ENCODE peak calls at places on chromosomes 13 and 19, in eight cellular contexts. S is left lung, E is IMR-90, B is A673, O is stomach, I is Caco-2, Q is tibial nerve, Y is heart right ventricle. L is an unnamed sample.

GRCh38 chr13:27158335-27158734 is 13.3 kb downstream of the USP12 start:
- DNase-seq in O (no peak), E (no peak), Q (no peak), S (no peak), Y (no peak), I (no peak), B (no peak), L (no peak)

GRCh38 chr19:41861846-41862245 is 1.8 kb downstream of the RPS19 start:
- DNase-seq in E (no peak), Q (no peak), I (no peak), Y (no peak), S (no peak), B (no peak), O (no peak), L (no peak)

GRCh38 chr13:30976041-30976440 is 43.6 kb downstream of the TEX26 start:
- DNase-seq in S (no peak), Y (no peak), B (no peak), E (no peak), O (no peak), Q (no peak), I (no peak), L (no peak)

GRCh38 chr19:14544977-14545715 is 15.8 kb downstream of the TECR start:
- DNase-seq in B (peak; percentile 93), Y (peak; percentile 79), O (no peak), S (peak; percentile 82), Q (no peak), I (no peak), E (no peak), L (no peak)

GRCh38 chr19:1232652-1233360 is 5.0 kb downstream of the CBARP start:
- DNase-seq in I (no peak), E (peak; percentile 72), B (no peak), O (peak; percentile 66), Q (no peak), S (no peak), Y (no peak), L (peak; percentile 45)

GRCh38 chr13:102484329-102484728 is 82.5 kb upstream of the FGF14 start:
- DNase-seq in Q (no peak), E (peak; percentile 4), I (no peak), S (no peak), O (no peak), B (peak; percentile 60), Y (no peak), L (no peak)

GRCh38 chr19:35347171-35347929 is at the start of gene FFAR1:
- DNase-seq in I (peak; percentile 17), Q (peak; percentile 37), E (no peak), S (no peak), O (peak; percentile 15), Y (no peak), B (no peak), L (no peak)

GRCh38 chr19:1259206-1259872 is 9.8 kb upstream of the CIRBP start:
- DNase-seq in I (peak; percentile 97), S (peak; percentile 92), Y (peak; percentile 85), B (peak; percentile 78), E (peak; percentile 51), Q (no peak), O (peak; percentile 72), L (peak; percentile 67)

GRCh38 chr13:112941349-112941748 is 27.7 kb upstream of the MCF2L start:
- DNase-seq in Q (no peak), E (no peak), O (peak; percentile 22), Y (no peak), B (no peak), S (no peak), I (no peak), L (no peak)

GRCh38 chr13:67217914-67218313 is 12.2 kb downstream of the PCDH9 start:
- DNase-seq in Q (no peak), E (no peak), O (no peak), I (no peak), B (no peak), S (no peak), Y (no peak), L (no peak)

GRCh38 chr19:18868380-18869230 is 27.4 kb downstream of the CERS1 start:
- DNase-seq in O (no peak), I (no peak), B (no peak), S (peak; percentile 69), E (no peak), Q (no peak), Y (no peak), L (no peak)

GRCh38 chr13:113801289-113801961 is 42.4 kb downstream of the TMEM255B start:
- DNase-seq in E (no peak), Y (no peak), S (peak; percentile 78), I (no peak), O (no peak), Q (no peak), B (no peak), L (no peak)

GRCh38 chr13:95784161-95784880 is 107.4 kb downstream of the DNAJC3 start:
- DNase-seq in Q (no peak), Y (no peak), E (peak; percentile 91), S (no peak), O (no peak), I (no peak), B (no peak), L (no peak)

GRCh38 chr13:109517516-109517915 is 268.9 kb downstream of the IRS2 start:
- DNase-seq in Y (no peak), Q (no peak), I (no peak), E (no peak), O (no peak), S (no peak), B (no peak), L (no peak)

GRCh38 chr19:44051654-44052402 is at the start of gene ZNF223:
- DNase-seq in Y (peak; percentile 92), O (peak; percentile 95), Q (peak; percentile 92), S (peak; percentile 95), B (peak; percentile 97), I (peak; percentile 98), E (peak; percentile 89), L (peak; percentile 94)

GRCh38 chr19:6362351-6362801 is 1.0 kb downstream of the CLPP start:
- DNase-seq in S (no peak), I (no peak), Y (no peak), Q (no peak), B (no peak), O (no peak), E (no peak), L (no peak)

GRCh38 chr13:109816979-109817275 is 30.5 kb upstream of the IRS2 start:
- DNase-seq in Y (no peak), I (no peak), E (peak; percentile 21), S (no peak), B (no peak), O (no peak), Q (no peak), L (no peak)

DNA sequence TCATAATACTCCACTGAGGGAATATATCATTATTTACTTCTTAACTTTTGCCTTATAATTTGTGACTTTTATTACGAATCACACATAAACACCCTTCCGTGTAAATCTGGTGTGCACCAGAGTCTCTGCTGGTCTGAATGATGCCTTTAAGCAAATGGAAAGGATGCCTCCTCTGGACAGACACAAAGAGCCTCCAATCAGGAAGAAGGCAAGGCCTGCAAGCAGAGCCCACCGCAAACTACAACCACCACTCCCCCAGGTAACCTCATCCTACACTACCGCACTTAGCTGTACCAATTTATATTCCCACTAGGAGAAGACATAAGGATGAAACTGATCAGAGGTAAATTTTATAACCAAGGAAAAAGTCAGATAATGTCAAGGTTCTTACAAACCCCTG is 137.6 kb downstream of the KLF12 start:
- DNase-seq in O (no peak), B (no peak), E (no peak), I (no peak), S (no peak), Q (no peak), Y (no peak), L (no peak)
- H3K4me1 ChIP-seq in O (no peaks in the 10 kb centered on the region), B (peaks cover 3% of the 10 kb centered on the region), E (no peaks in the 10 kb centered on the region), I (peaks cover 9% of the 10 kb centered on the region), S (no peaks in the 10 kb centered on the region), Q (no peaks in the 10 kb centered on the region), Y (peaks cover 7% of the 10 kb centered on the region), L (no peaks in the 10 kb centered on the region)

DNA sequence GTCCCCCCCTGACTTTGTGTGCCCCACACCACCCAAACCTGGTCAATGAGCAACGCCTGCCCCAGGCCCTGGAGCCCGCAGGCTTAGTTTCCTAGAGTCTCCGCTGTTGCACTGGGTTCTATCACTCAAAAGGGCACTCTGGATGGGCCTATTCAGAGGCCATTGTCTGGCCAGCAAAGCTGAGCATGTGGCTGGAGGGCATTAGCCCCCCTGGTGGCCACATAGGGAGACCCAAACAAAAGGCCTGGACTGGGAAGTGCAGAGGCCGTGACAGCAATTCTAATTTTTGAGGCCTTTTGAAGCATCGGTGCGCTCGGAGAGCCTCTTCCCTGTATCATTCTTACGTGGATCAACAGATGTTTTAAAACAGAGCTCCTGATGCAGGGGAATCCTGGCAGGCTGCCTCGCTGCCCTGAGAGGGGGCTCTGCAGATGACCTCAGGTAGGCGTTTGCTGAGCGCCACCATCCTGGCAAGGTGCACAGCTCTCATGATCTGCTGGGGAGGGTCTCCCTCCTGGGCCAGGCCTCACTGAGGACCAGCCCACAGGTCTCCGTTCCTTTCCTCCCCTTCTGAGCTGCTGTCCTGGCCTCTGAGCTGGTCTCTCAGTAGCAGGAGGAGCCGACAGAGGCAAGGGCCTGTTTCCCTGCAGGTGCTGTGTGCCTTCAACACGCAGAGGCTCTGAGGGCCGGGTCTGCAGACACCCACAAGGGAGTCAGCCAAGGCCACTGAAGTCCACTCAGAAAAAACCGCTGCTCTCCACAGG is 190.5 kb downstream of the URI1 start:
- DNase-seq in O (no peak), S (no peak), I (peak; percentile 13), Y (no peak), Q (no peak), B (no peak), E (no peak), L (no peak)
- H3K4me1 ChIP-seq in O (no peaks in the 10 kb centered on the region), S (no peaks in the 10 kb centered on the region), I (no peaks in the 10 kb centered on the region), Y (no peaks in the 10 kb centered on the region), Q (no peaks in the 10 kb centered on the region), B (no peaks in the 10 kb centered on the region), E (no peaks in the 10 kb centered on the region), L (no peaks in the 10 kb centered on the region)

GRCh38 chr19:31166206-31166605 is 183.0 kb downstream of the TSHZ3 start:
- DNase-seq in S (no peak), E (no peak), I (no peak), B (no peak), Y (no peak), O (no peak), Q (no peak), L (no peak)
- H3K4me1 ChIP-seq in S (no peaks in the 10 kb centered on the region), E (no peaks in the 10 kb centered on the region), I (no peaks in the 10 kb centered on the region), B (no peaks in the 10 kb centered on the region), Y (no peaks in the 10 kb centered on the region), O (no peaks in the 10 kb centered on the region), Q (no peaks in the 10 kb centered on the region), L (no peaks in the 10 kb centered on the region)

GRCh38 chr19:48321622-48322591 is 3.4 kb upstream of the EMP3 start:
- DNase-seq in B (peak; percentile 99), S (peak; percentile 100), Q (peak; percentile 98), O (peak; percentile 99), E (peak; percentile 98), Y (peak; percentile 100), I (peak; percentile 98), L (peak; percentile 99)
- H3K4me1 ChIP-seq in B (peaks cover 51% of the 10 kb centered on the region), S (peaks cover 65% of the 10 kb centered on the region), Q (peaks cover 2% of the 10 kb centered on the region), O (peaks cover 53% of the 10 kb centered on the region), E (peaks cover 17% of the 10 kb centered on the region), Y (peaks cover 24% of the 10 kb centered on the region), I (peaks cover 25% of the 10 kb centered on the region), L (no peaks in the 10 kb centered on the region)

DNA sequence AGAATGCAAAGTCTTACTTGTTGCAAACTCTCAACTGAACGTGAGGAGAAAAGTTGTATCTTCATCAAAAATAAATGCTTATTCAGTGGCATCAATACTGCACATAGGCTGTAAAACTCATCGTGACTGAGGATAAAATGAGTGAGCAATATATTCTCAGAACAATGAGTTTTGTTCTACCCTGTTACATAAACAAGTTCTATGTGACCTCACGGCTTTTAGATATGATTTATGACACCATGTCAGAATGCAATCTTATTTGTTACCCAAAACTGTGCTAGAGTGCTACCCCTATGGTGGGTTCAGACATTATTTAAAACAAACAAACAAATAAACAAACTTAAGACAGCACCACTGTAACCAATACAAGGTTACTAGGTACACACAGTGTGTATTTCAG is 55.4 kb downstream of the FOXO1 start:
- DNase-seq in E (no peak), Q (no peak), S (no peak), O (no peak), I (no peak), B (no peak), Y (no peak), L (no peak)
- H3K4me1 ChIP-seq in E (no peaks in the 10 kb centered on the region), Q (no peaks in the 10 kb centered on the region), S (peaks cover 28% of the 10 kb centered on the region), O (peaks cover 25% of the 10 kb centered on the region), I (no peaks in the 10 kb centered on the region), B (no peaks in the 10 kb centered on the region), Y (peaks cover 40% of the 10 kb centered on the region), L (peaks cover 15% of the 10 kb centered on the region)